ENCODE peak calls at places on chromosomes 2 and 18, in seven cellular contexts. O, D, Y, R, Z, Q and U are unnamed samples.

GRCh38 chr18:78525364-78526111 is 454.1 kb upstream of the SALL3 start:
- DNase-seq in D (no peak), Q (no peak), R (no peak), Y (no peak), O (no peak), Z (no peak), U (no peak)

GRCh38 chr18:70390366-70391090 is 101.7 kb downstream of the SOCS6 start:
- DNase-seq in R (no peak), Z (no peak), D (no peak), Y (no peak), O (no peak), Q (no peak), U (no peak)

GRCh38 chr18:2240311-2240705 is 331.0 kb downstream of the METTL4 start:
- DNase-seq in Q (no peak), O (no peak), Y (no peak), D (no peak), R (no peak), Z (no peak), U (no peak)

GRCh38 chr2:235747868-235748144 is 254.0 kb downstream of the AGAP1 start:
- DNase-seq in Y (no peak), O (no peak), Z (no peak), Q (no peak), R (peak; percentile 86), D (no peak), U (no peak)

GRCh38 chr2:178200331-178200730 is 6.0 kb downstream of the OSBPL6 start:
- DNase-seq in Q (no peak), Z (no peak), R (no peak), Y (no peak), D (no peak), O (no peak), U (no peak)

GRCh38 chr2:31347319-31347718 is 67.2 kb downstream of the XDH start:
- DNase-seq in D (no peak), R (no peak), Z (no peak), O (no peak), Q (no peak), Y (no peak), U (no peak)

GRCh38 chr2:75491129-75491753 is 69.5 kb downstream of the EVA1A start:
- DNase-seq in Y (no peak), Z (no peak), Q (no peak), R (no peak), D (no peak), O (no peak), U (no peak)

GRCh38 chr2:223469270-223470057 is 132.7 kb downstream of the SCG2 start:
- DNase-seq in Z (peak; percentile 89), D (no peak), Q (no peak), R (peak; percentile 62), O (no peak), Y (no peak), U (no peak)

GRCh38 chr2:59167514-59167913 is 926.4 kb upstream of the FANCL start:
- DNase-seq in Q (no peak), Y (no peak), D (no peak), Z (no peak), R (no peak), O (no peak), U (no peak)